ENCODE peak calls at places on chromosome 7, in six cellular contexts. J is uterus, Q is IMR-90, C is suprapubic skin, V is sigmoid colon, S is breast epithelium. D is an unnamed sample.

GRCh38 chr7:98211221-98211675 is at the start of gene BHLHA15:
- DNase-seq in J (no peak), Q (no peak), C (no peak), V (peak; percentile 56), S (no peak), D (peak; percentile 76)

GRCh38 chr7:11607676-11608075 is 224.3 kb downstream of the THSD7A start:
- DNase-seq in J (peak; percentile 26), Q (no peak), C (no peak), V (no peak), S (no peak), D (no peak)

GRCh38 chr7:90006988-90007387 is 147.3 kb upstream of the STEAP1 start:
- DNase-seq in J (no peak), Q (no peak), C (no peak), V (no peak), S (no peak), D (no peak)

GRCh38 chr7:2299131-2299829 is 15.0 kb downstream of the SNX8 start:
- DNase-seq in J (peak; percentile 25), Q (peak; percentile 88), C (no peak), V (no peak), S (no peak), D (no peak)

GRCh38 chr7:153393666-153394065 is 634.1 kb downstream of the ACTR3B start:
- DNase-seq in J (no peak), Q (no peak), C (no peak), V (no peak), S (no peak), D (no peak)

GRCh38 chr7:17558558-17559332 is 260.3 kb downstream of the AHR start:
- DNase-seq in J (no peak), Q (peak; percentile 30), C (no peak), V (no peak), S (no peak), D (no peak)

GRCh38 chr7:10121641-10122040 is 852.0 kb upstream of the PHF14 start:
- DNase-seq in J (no peak), Q (no peak), C (no peak), V (no peak), S (no peak), D (no peak)

GRCh38 chr7:140617081-140617480 is 23.5 kb downstream of the DENND2A start:
- DNase-seq in J (no peak), Q (no peak), C (no peak), V (no peak), S (no peak), D (no peak)

GRCh38 chr7:132113536-132114409 is 462.5 kb downstream of the PLXNA4 start:
- DNase-seq in J (peak; percentile 9), Q (no peak), C (no peak), V (no peak), S (no peak), D (no peak)

GRCh38 chr7:1912472-1913289 is 242.6 kb downstream of the ELFN1 start:
- DNase-seq in J (peak; percentile 39), Q (peak; percentile 92), C (no peak), V (no peak), S (no peak), D (no peak)

GRCh38 chr7:104653870-104654401 is 325.5 kb downstream of the LHFPL3 start:
- DNase-seq in J (no peak), Q (no peak), C (no peak), V (no peak), S (no peak), D (no peak)

GRCh38 chr7:146902728-146903127 is 786.1 kb downstream of the CNTNAP2 start:
- DNase-seq in J (no peak), Q (no peak), C (no peak), V (no peak), S (no peak), D (no peak)

GRCh38 chr7:27110163-27110976 is 7.9 kb upstream of the HOXA2 start:
- DNase-seq in J (peak; percentile 44), Q (peak; percentile 92), C (no peak), V (peak; percentile 89), S (no peak), D (no peak)

GRCh38 chr7:136923111-136923510 is 54.7 kb downstream of the CHRM2 start:
- DNase-seq in J (no peak), Q (peak; percentile 77), C (no peak), V (no peak), S (no peak), D (no peak)

GRCh38 chr7:1818581-1819200 is 148.6 kb downstream of the ELFN1 start:
- DNase-seq in J (no peak), Q (no peak), C (no peak), V (peak; percentile 40), S (no peak), D (no peak)

GRCh38 chr7:129771201-129771927 is 159.8 kb downstream of the NRF1 start:
- DNase-seq in J (no peak), Q (no peak), C (no peak), V (no peak), S (no peak), D (no peak)

GRCh38 chr7:44498230-44498954 is 7.9 kb upstream of the NUDCD3 start:
- DNase-seq in J (no peak), Q (no peak), C (no peak), V (no peak), S (no peak), D (no peak)

GRCh38 chr7:815284-816216 is 16.7 kb upstream of the SUN1 start:
- DNase-seq in J (peak; percentile 61), Q (no peak), C (no peak), V (peak; percentile 74), S (no peak), D (no peak)

GRCh38 chr7:818031-818699 is 14.1 kb upstream of the SUN1 start:
- DNase-seq in J (no peak), Q (peak; percentile 85), C (no peak), V (peak; percentile 9), S (no peak), D (no peak)

GRCh38 chr7:816300-816750 is 16.0 kb upstream of the SUN1 start:
- DNase-seq in J (peak; percentile 98), Q (peak; percentile 97), C (peak; percentile 99), V (peak; percentile 99), S (peak; percentile 98), D (peak; percentile 99)

GRCh38 chr7:820341-820740 is 11.9 kb upstream of the SUN1 start:
- DNase-seq in J (no peak), Q (no peak), C (no peak), V (no peak), S (no peak), D (no peak)

GRCh38 chr7:816751-817671 is 15.3 kb upstream of the SUN1 start:
- DNase-seq in J (no peak), Q (no peak), C (no peak), V (peak; percentile 69), S (peak; percentile 51), D (peak; percentile 46)
- TF ChIP-seq POLR2A in J (peak; percentile 10), Q (no peak), C (no peak), V (no peak), S (no peak), D (peak; percentile 16)

GRCh38 chr7:30705596-30705995 is 23.3 kb upstream of the CRHR2 start:
- DNase-seq in J (no peak), Q (no peak), C (no peak), V (no peak), S (no peak), D (no peak)
- H3K4me3 ChIP-seq in J (no peak overlapping the region), Q (no peak overlapping the region), C (no peak overlapping the region), V (no peak overlapping the region), S (no peak overlapping the region), D (no peak overlapping the region)

GRCh38 chr7:24701232-24701898 is 55.9 kb downstream of the GSDME start:
- DNase-seq in J (no peak), Q (peak; percentile 96), C (no peak), V (no peak), S (peak; percentile 41), D (no peak)

GRCh38 chr7:24704311-24704710 is 53.0 kb downstream of the GSDME start:
- DNase-seq in J (no peak), Q (no peak), C (no peak), V (no peak), S (no peak), D (no peak)

GRCh38 chr7:24703296-24703695 is 54.0 kb downstream of the GSDME start:
- DNase-seq in J (no peak), Q (no peak), C (no peak), V (no peak), S (no peak), D (no peak)

GRCh38 chr7:24701899-24702235 is 55.4 kb downstream of the GSDME start:
- DNase-seq in J (no peak), Q (no peak), C (no peak), V (no peak), S (no peak), D (no peak)

GRCh38 chr7:24702674-24703235 is 54.5 kb downstream of the GSDME start:
- DNase-seq in J (no peak), Q (peak; percentile 41), C (no peak), V (no peak), S (no peak), D (no peak)
- TF ChIP-seq POLR2A in J (no peak), Q (no peak), C (no peak), V (no peak), S (no peak), D (no peak)

GRCh38 chr7:39733881-39734571 is 110.7 kb downstream of the RALA start:
- DNase-seq in J (no peak), Q (peak; percentile 93), C (no peak), V (no peak), S (no peak), D (no peak)

GRCh38 chr7:39735903-39736302 is 112.5 kb downstream of the RALA start:
- DNase-seq in J (no peak), Q (peak; percentile 32), C (no peak), V (no peak), S (no peak), D (no peak)

GRCh38 chr7:39732837-39733804 is 109.7 kb downstream of the RALA start:
- DNase-seq in J (peak; percentile 94), Q (peak; percentile 98), C (peak; percentile 97), V (peak; percentile 97), S (peak; percentile 76), D (peak; percentile 91)

GRCh38 chr7:39734605-39735004 is 111.2 kb downstream of the RALA start:
- DNase-seq in J (no peak), Q (no peak), C (no peak), V (no peak), S (no peak), D (no peak)
- H3K4me3 ChIP-seq in J (no peak overlapping the region), Q (no peak overlapping the region), C (peak overlapping the region; percentile 66), V (peak overlapping the region; percentile 57), S (peak overlapping the region; percentile 44), D (no peak overlapping the region)

GRCh38 chr7:73683056-73683915 is at the start of the genes BUD23 and DNAJC30:
- DNase-seq in J (peak; percentile 99), Q (peak; percentile 95), C (peak; percentile 100), V (peak; percentile 99), S (peak; percentile 98), D (peak; percentile 98)
- TF ChIP-seq POLR2A in J (peak; percentile 50), Q (peak; percentile 93), C (no peak), V (peak; percentile 50), S (peak; percentile 36), D (peak; percentile 74)